ENCODE peak calls at places on chromosomes 1 and 21, in four cellular contexts. O is ovary; I is astrocyte of the cerebellum; V is CD8-positive, alpha-beta T cell. H is an unnamed sample.

GRCh38 chr1:180923024-180923841 is 10.5 kb downstream of the KIAA1614 start:
- DNase-seq in O (no peak), I (peak; percentile 15), V (no peak), H (no peak)

GRCh38 chr1:199545780-199546179 is 481.7 kb upstream of the NR5A2 start:
- DNase-seq in O (no peak), I (no peak), V (no peak), H (no peak)

GRCh38 chr1:219580019-219580676 is 32.8 kb downstream of the ZC3H11B start:
- DNase-seq in O (no peak), I (peak; percentile 50), V (no peak), H (no peak)

GRCh38 chr1:226408285-226409184 is 642 bp upstream of the PARP1 start:
- DNase-seq in O (no peak), I (no peak), V (no peak), H (no peak)

GRCh38 chr1:246160398-246160797 is 346.7 kb downstream of the SMYD3 start:
- DNase-seq in O (no peak), I (no peak), V (no peak), H (no peak)

GRCh38 chr1:46547481-46548383 is 3.7 kb downstream of the KNCN start:
- DNase-seq in O (no peak), I (peak; percentile 42), V (no peak), H (no peak)

GRCh38 chr1:194209920-194210319 is 1023.5 kb upstream of the B3GALT2 start:
- DNase-seq in O (no peak), I (no peak), V (no peak), H (no peak)

GRCh38 chr1:151494741-151495281 is 16.4 kb upstream of the CGN start:
- DNase-seq in O (no peak), I (peak; percentile 49), V (no peak), H (peak; percentile 51)

GRCh38 chr1:45913183-45913924 is 109.9 kb downstream of the MAST2 start:
- DNase-seq in O (peak; percentile 72), I (peak; percentile 46), V (no peak), H (peak; percentile 54)

GRCh38 chr1:60921175-60921574 is 161.2 kb upstream of the NFIA start:
- DNase-seq in O (no peak), I (no peak), V (no peak), H (no peak)

GRCh38 chr21:15999741-16000140 is 270.0 kb downstream of the USP25 start:
- DNase-seq in O (no peak), I (no peak), V (no peak), H (no peak)

GRCh38 chr1:220770245-220770913 is 16.3 kb upstream of the MTARC1 start:
- DNase-seq in O (no peak), I (no peak), V (no peak), H (no peak)

GRCh38 chr1:202618387-202619022 is 91.7 kb downstream of the SYT2 start:
- DNase-seq in O (no peak), I (peak; percentile 91), V (no peak), H (no peak)

GRCh38 chr1:110787328-110788071 is 85.4 kb upstream of the CD53 start:
- DNase-seq in O (no peak), I (no peak), V (peak; percentile 25), H (no peak)

GRCh38 chr21:32626633-32627196 is 14.5 kb upstream of the CFAP298 start:
- DNase-seq in O (no peak), I (peak; percentile 12), V (no peak), H (no peak)

GRCh38 chr21:25790122-25790951 is 55.6 kb downstream of the GABPA start:
- DNase-seq in O (no peak), I (peak; percentile 16), V (no peak), H (peak; percentile 47)
- H3K4me3 ChIP-seq in O (peak overlapping the region; percentile 8), I (no peak overlapping the region), V (peak overlapping the region; percentile 29), H (peak overlapping the region; percentile 23)

GRCh38 chr1:12126781-12127180 is 40.0 kb upstream of the TNFRSF1B start:
- DNase-seq in O (no peak), I (no peak), V (no peak), H (no peak)
- H3K4me3 ChIP-seq in O (no peak overlapping the region), I (no peak overlapping the region), V (no peak overlapping the region), H (no peak overlapping the region)

DNA sequence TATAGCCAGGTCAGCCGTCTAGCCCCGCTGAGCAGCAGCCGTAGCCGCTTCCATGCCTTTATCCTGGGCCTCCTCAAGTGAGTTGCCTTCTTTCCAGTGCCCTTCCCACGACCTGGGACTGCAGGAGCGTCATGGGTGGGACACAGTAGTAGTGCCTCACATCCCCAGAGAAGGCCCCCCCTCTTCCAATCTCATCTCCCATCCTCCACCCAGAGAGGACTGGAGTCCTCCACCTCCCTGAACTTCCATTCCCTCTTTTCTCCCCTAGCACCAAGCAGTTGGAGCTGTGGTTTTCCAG is 4.9 kb downstream of the RUSC1 start:
- DNase-seq in O (no peak), I (no peak), V (no peak), H (no peak)
- H3K4me3 ChIP-seq in O (peak overlapping the region; percentile 74), I (peak overlapping the region; percentile 85), V (no peak overlapping the region), H (peak overlapping the region; percentile 86)

DNA sequence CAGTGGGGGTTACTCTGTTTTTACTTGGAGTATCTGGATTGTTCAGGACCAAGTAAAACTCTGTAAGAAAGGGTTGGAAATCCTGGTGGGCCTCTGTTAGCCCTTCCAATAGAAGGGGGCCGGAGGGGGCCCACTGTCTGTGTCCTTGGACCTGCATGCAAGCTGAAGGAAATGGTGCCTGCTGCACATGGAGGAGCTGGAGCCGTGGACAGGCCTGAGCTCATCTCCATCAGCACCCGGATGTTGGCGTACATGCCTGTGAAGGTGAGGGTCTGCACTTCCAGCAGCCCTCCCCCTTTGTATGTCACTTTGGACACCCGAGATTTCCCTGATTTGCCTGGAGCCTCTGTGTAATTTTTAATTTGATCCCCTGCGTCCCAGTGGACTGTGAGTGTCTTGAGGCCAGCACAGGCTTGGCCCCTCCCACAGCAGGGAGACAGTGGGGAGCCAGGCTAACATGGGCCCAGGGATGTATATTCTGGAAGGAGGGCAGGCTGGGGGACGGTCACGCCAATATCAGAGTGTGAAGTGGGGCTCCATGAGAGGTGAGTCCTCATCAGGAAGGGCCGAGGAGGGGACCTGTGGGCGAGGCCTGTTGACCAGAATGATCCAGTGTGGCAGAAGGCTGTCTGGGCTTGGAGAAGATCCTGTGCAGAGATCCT is 16.8 kb downstream of the GALNT2 start:
- DNase-seq in O (no peak), I (no peak), V (no peak), H (no peak)
- H3K4me3 ChIP-seq in O (no peak overlapping the region), I (no peak overlapping the region), V (no peak overlapping the region), H (peak overlapping the region; percentile 6)

DNA sequence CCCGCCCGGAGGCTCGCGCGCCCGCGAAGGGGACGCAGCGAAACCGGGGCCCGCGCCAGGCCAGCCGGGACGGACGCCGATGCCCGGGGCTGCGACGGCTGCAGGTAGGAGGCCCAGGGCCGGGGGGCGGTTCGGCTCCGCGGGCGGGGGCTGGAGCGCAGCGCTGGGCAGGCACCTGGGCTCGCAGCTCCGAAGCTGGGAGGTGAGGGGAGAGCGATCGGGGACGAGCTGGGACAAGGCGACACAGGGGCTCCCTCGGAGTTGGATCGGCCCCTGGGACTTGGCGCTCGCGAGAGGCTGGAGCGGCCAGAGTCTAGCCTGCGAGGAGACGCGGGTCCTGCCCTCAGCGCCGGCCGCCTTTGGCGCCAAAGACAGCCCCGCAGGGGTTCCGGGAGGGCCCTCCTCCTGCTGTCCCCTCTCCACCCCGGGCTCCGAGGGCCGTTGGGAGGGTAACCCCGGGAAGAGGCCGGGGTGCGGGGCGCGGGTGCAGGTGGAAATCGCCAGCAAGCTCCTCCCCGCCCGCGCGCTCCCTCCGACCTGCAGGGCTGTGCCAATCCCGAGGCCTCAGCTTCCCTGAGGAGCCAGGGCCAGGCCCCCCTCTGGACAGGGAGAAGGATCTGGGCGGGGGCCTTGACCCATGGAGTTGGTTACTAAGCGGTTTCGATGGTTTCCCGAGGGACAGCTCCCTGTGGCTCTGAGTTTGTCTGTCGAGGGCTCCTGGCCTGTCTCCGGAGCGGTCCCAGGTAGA is 396 bp downstream of the TP73 start:
- DNase-seq in O (no peak), I (no peak), V (no peak), H (no peak)
- H3K4me3 ChIP-seq in O (peak overlapping the region; percentile 2), I (no peak overlapping the region), V (no peak overlapping the region), H (no peak overlapping the region)

DNA sequence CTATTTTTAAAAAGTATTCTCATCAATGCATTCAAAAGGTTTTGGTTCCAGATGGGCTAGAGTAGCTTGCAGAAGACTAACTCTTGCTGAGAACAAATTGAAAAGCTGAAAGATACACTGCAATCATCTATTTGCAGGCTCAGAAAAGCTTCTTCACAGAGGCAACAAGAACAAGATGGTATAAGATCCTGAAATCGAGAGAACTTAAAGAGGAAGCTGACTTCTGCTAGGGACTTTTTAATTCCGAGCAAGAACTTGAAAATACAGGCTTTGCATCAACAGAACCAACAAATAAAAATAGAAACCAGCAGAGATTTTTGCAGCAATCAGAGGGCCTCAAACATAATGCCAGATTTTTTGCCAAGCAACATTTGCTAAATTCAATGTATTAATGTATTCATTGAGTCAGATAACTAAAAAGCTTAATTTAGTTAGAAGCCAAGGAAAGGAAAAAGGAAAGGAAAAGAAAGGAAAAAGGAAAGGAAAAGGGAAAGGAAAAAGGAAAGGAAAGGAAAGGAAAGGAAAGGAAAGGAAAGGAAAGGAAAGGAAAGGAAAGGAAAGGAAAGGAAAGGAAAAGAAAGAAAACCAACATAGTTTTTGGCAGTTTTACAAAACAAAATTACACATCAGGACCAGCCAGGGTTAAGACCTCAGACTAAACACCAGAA is 42.8 kb downstream of the FAF1 start:
- DNase-seq in O (no peak), I (no peak), V (no peak), H (no peak)
- H3K4me3 ChIP-seq in O (no peak overlapping the region), I (no peak overlapping the region), V (no peak overlapping the region), H (no peak overlapping the region)